ENCODE peak calls at places on chromosomes 1 and 21, in four cellular contexts. D is Peyer's patch; Q is skeletal muscle cell; K is CD8-positive, alpha-beta memory T cell. U is an unnamed sample.

GRCh38 chr1:117098287-117098890 is 23.2 kb downstream of the TRIM45 start:
- DNase-seq in Q (no peak), K (no peak), D (no peak), U (no peak)

GRCh38 chr1:58570817-58571216 is 6.2 kb downstream of the TACSTD2 start:
- DNase-seq in Q (no peak), D (no peak), K (no peak), U (no peak)

GRCh38 chr1:110319332-110320167 is 19.6 kb upstream of the RBM15 start:
- DNase-seq in K (no peak), Q (no peak), D (no peak), U (no peak)

GRCh38 chr1:92755541-92756351 is 29.2 kb downstream of the EVI5 start:
- DNase-seq in Q (no peak), K (no peak), D (no peak), U (no peak)

GRCh38 chr21:15352009-15352408 is 287.2 kb upstream of the NRIP1 start:
- DNase-seq in K (no peak), Q (no peak), D (no peak), U (no peak)

GRCh38 chr1:35062518-35063196 is 16.5 kb upstream of the ZMYM1 start:
- DNase-seq in D (no peak), Q (no peak), K (no peak), U (no peak)

GRCh38 chr1:64343105-64343960 is 126.6 kb upstream of the CACHD1 start:
- DNase-seq in K (no peak), D (no peak), Q (no peak), U (no peak)

GRCh38 chr1:5667513-5668325 is 324.5 kb downstream of the NPHP4 start:
- DNase-seq in Q (no peak), K (no peak), D (no peak), U (peak)

GRCh38 chr1:221565718-221566117 is 176.2 kb downstream of the DUSP10 start:
- DNase-seq in D (no peak), Q (no peak), K (no peak), U (no peak)

GRCh38 chr1:3053366-3053980 is 15.5 kb upstream of the PRDM16 start:
- DNase-seq in D (no peak), Q (no peak), K (no peak), U (no peak)

GRCh38 chr21:45255381-45256020 is 32.2 kb downstream of the POFUT2 start:
- DNase-seq in Q (no peak), D (peak), K (peak), U (no peak)

GRCh38 chr1:19345391-19345790 is 33.3 kb downstream of the SLC66A1 start:
- DNase-seq in Q (no peak), K (no peak), D (no peak), U (no peak)

GRCh38 chr21:36209626-36210171 is 53.1 kb downstream of the DOP1B start:
- DNase-seq in D (peak), K (peak), Q (no peak), U (peak)

GRCh38 chr1:79448426-79448825 is 441.9 kb upstream of the ADGRL4 start:
- DNase-seq in D (no peak), Q (peak), K (no peak), U (no peak)

GRCh38 chr1:161844696-161845095 is 78.6 kb downstream of the ATF6 start:
- DNase-seq in K (no peak), Q (no peak), D (no peak), U (no peak)

GRCh38 chr1:187408217-187409004 is 579.7 kb downstream of the PLA2G4A start:
- DNase-seq in D (no peak), Q (no peak), K (no peak), U (no peak)

GRCh38 chr1:68188060-68188538 is 44.2 kb downstream of the WLS start:
- DNase-seq in D (no peak), K (no peak), Q (no peak), U (no peak)

GRCh38 chr1:230851291-230851691 is 17.0 kb downstream of the C1orf198 start:
- DNase-seq in D (no peak), Q (no peak), K (no peak), U (no peak)

GRCh38 chr1:156444407-156445001 is 56.1 kb downstream of the MEF2D start:
- DNase-seq in D (no peak), Q (no peak), K (no peak), U (no peak)

GRCh38 chr1:119686661-119687060 is 25.1 kb upstream of the PHGDH start:
- DNase-seq in D (no peak), K (no peak), Q (no peak), U (no peak)

GRCh38 chr1:70993841-70994240 is 53.8 kb downstream of the PTGER3 start:
- DNase-seq in Q (no peak), D (no peak), K (no peak), U (no peak)

GRCh38 chr1:171188388-171189266 is 3.5 kb downstream of the FMO2 start:
- DNase-seq in D (peak), K (peak), Q (no peak), U (peak)

GRCh38 chr1:171179323-171180227 is 5.5 kb upstream of the FMO2 start:
- DNase-seq in Q (no peak), K (no peak), D (no peak), U (no peak)

GRCh38 chr1:171180671-171181070 is 4.4 kb upstream of the FMO2 start:
- DNase-seq in D (no peak), K (no peak), Q (no peak), U (no peak)

DNA sequence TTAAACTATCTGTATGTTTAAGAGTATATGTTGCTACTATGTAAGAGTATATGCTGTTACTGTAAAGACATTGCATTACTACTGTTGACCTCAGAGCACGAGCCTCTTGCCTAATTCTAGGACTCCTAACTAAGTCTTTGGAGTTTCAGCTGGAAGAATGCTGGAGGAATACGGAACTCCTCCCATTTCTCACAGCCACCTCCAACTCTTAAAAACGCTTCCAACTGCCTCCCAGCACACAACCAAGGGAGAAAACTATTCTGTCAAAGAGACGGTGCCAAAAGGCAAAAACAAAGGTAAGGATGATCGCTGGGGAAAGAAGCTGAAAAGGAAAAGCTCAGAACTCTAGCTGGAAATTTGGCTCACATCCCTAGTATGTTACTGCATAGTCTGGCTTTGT is at the start of gene FMO2:
- DNase-seq in D (no peak), K (no peak), Q (no peak), U (no peak)
- H3K4me3 ChIP-seq in D (peak), K (no peak), Q (no peak), U (no peak)

GRCh38 chr1:22026924-22027289 is 25.4 kb downstream of the CELA3A start:
- DNase-seq in K (no peak), Q (no peak), D (no peak), U (no peak)
- H3K4me3 ChIP-seq in K (no peak), Q (no peak), D (no peak), U (no peak)

DNA sequence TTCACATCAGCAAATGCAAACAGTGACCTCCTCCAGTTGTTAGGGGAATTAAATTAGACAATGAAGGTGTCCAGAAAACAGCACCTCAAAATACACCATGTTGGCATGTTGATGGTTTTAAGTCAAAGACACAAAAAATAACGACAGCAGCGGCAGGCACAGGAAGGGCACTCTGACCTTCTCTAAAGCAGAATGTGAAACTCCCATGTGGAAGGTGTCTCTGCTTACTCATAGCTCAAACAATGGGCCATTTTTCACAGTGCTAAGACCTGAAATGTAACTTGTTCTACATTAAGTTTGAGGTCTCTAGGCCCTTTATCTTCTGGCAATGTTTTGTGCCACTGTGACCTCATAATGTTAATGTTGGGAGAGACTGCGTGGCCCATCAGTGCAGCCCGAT is 105.6 kb upstream of the RAB4A start:
- DNase-seq in Q (no peak), K (no peak), D (no peak), U (no peak)
- H3K4me3 ChIP-seq in Q (no peak), K (no peak), D (no peak), U (no peak)

GRCh38 chr1:214604543-214604942 is 1.5 kb downstream of the CENPF start:
- DNase-seq in D (no peak), K (no peak), Q (no peak), U (no peak)
- H3K4me3 ChIP-seq in D (no peak), K (peak), Q (peak), U (no peak)

DNA sequence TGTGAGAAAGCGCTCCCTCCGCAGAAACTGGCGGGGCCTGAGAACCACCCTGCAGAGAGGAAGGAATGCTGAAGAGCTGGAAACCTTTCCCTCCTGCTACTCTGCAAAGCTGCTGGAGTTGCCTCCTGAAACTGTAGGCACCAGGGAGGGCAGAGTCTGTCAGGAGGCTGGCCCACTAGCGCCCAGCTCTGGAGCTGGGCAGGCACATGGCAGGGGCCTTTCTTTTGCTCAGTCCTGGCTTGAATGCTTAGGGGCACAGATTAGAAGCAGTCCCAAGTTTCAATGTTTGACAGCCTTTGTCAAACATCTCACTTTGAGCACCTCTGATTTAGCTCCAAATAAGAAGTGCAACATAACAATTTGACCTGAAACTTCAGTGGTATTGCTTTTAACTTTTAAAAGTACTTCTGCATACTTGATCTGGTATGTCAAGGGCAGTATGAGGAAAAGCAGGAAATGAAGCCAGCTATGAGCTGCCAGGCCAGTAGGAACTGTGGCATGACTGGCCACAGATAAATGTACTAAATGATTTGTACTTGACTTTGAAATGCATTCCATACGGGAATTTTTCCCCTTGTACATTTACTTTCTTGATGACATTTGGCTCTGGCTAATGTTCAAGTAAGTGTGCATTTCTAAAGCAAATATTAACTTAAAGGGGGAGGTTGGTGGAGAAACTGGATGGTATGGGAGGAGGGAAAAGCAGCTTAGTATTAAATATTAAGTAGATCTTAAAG is 7.2 kb downstream of the C1orf116 start:
- DNase-seq in K (no peak), Q (no peak), D (no peak), U (no peak)
- H3K4me3 ChIP-seq in K (peak), Q (no peak), D (no peak), U (no peak)

DNA sequence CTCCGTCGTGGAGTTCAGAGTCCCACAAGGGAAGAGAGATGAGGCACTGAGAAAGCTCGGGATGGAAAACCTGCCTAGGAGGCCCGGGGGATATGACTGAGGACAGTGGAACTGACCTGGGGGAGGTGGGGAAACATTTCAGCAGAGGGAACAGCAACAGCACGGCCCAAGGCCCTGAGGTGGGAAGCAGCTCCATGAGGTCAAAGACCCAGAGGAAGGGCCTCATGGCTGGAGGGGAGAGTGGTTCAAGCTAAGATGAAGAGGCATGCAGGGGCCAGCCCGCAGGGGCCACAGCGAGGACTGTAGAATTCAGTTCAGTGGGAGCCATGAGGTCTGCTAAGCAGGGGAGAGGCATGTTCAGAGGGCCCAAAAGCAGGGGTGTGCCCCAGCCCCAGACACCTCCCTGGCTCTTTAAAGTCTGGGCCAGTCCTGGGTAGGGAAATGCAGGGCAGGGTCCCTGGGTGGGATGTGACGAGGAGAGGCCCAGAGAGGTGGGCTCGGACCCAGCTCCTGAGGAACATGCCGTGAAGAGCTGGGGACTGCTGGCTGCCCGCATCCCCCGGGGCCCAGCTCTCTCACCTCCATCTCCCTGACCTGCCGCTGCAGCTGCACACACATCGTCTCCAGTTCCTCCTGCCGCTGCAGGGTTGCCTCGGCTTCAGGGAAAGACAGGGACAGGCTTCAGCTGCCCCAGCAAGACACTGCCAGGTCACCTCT is 9.9 kb downstream of the UBXN11 start:
- DNase-seq in D (no peak), Q (no peak), K (no peak), U (no peak)
- H3K4me3 ChIP-seq in D (no peak), Q (no peak), K (no peak), U (no peak)

GRCh38 chr1:158189637-158190036 is 8.9 kb downstream of the CD1D start:
- DNase-seq in D (no peak), K (no peak), Q (no peak), U (no peak)
- H3K4me3 ChIP-seq in D (no peak), K (no peak), Q (no peak), U (no peak)

GRCh38 chr1:39958801-39959200 is 3.9 kb downstream of the MFSD2A start:
- DNase-seq in Q (no peak), K (no peak), D (no peak), U (no peak)

GRCh38 chr1:39960461-39960958 is 5.6 kb downstream of the MFSD2A start:
- DNase-seq in K (no peak), Q (no peak), D (peak), U (peak)

GRCh38 chr1:39957299-39958020 is 2.5 kb downstream of the MFSD2A start:
- DNase-seq in K (no peak), Q (no peak), D (no peak), U (no peak)

GRCh38 chr1:39962450-39962825 is 7.5 kb downstream of the MFSD2A start:
- DNase-seq in K (no peak), D (no peak), Q (no peak), U (no peak)

GRCh38 chr1:39959651-39960333 is 4.8 kb downstream of the MFSD2A start:
- DNase-seq in K (no peak), D (no peak), Q (no peak), U (no peak)
- H3K4me3 ChIP-seq in K (no peak), D (peak), Q (no peak), U (no peak)